ENCODE peak calls at places on chromosomes 13 and 19, in seven cellular contexts. One of them, this sample, is unnamed.

GRCh38 chr19:1384478-1385110 is 887 bp downstream of the NDUFS7 start:
- DNase-seq in IMR-90: no peak
- DNase-seq in H9: no peak
- DNase-seq in mesenchymal stem cell: peak; percentile 26
- DNase-seq in trophoblast cell: no peak
- DNase-seq in neuronal stem cell: no peak
- DNase-seq in H1: no peak
- DNase-seq in this sample: no peak

GRCh38 chr19:4713384-4713951 is 10.2 kb downstream of the DPP9 start:
- DNase-seq in IMR-90: peak; percentile 97
- DNase-seq in H9: no peak
- DNase-seq in mesenchymal stem cell: peak; percentile 91
- DNase-seq in trophoblast cell: peak; percentile 96
- DNase-seq in neuronal stem cell: no peak
- DNase-seq in H1: no peak
- DNase-seq in this sample: no peak

GRCh38 chr13:98143601-98144500 is 957 bp downstream of the FARP1 start:
- DNase-seq in IMR-90: peak; percentile 44
- DNase-seq in H9: no peak
- DNase-seq in mesenchymal stem cell: peak; percentile 48
- DNase-seq in trophoblast cell: peak; percentile 11
- DNase-seq in neuronal stem cell: no peak
- DNase-seq in H1: no peak
- DNase-seq in this sample: peak; percentile 27

GRCh38 chr13:27569405-27569804 is 50.9 kb downstream of the LNX2 start:
- DNase-seq in IMR-90: no peak
- DNase-seq in H9: no peak
- DNase-seq in mesenchymal stem cell: no peak
- DNase-seq in trophoblast cell: no peak
- DNase-seq in neuronal stem cell: no peak
- DNase-seq in H1: no peak
- DNase-seq in this sample: no peak

GRCh38 chr13:35342440-35342839 is 134.0 kb downstream of the MAB21L1 start:
- DNase-seq in IMR-90: no peak
- DNase-seq in H9: no peak
- DNase-seq in mesenchymal stem cell: no peak
- DNase-seq in trophoblast cell: no peak
- DNase-seq in neuronal stem cell: no peak
- DNase-seq in H1: no peak
- DNase-seq in this sample: no peak

GRCh38 chr13:23610966-23611486 is 40.8 kb downstream of the TNFRSF19 start:
- DNase-seq in IMR-90: peak; percentile 53
- DNase-seq in H9: no peak
- DNase-seq in mesenchymal stem cell: no peak
- DNase-seq in trophoblast cell: no peak
- DNase-seq in neuronal stem cell: no peak
- DNase-seq in H1: no peak
- DNase-seq in this sample: no peak

GRCh38 chr13:21567714-21568113 is 36.3 kb downstream of the MICU2 start:
- DNase-seq in IMR-90: peak; percentile 20
- DNase-seq in H9: no peak
- DNase-seq in mesenchymal stem cell: no peak
- DNase-seq in trophoblast cell: no peak
- DNase-seq in neuronal stem cell: no peak
- DNase-seq in H1: no peak
- DNase-seq in this sample: no peak

GRCh38 chr19:6976197-6976596 is 45.0 kb downstream of the MBD3L2B start:
- DNase-seq in IMR-90: no peak
- DNase-seq in H9: no peak
- DNase-seq in mesenchymal stem cell: no peak
- DNase-seq in trophoblast cell: no peak
- DNase-seq in neuronal stem cell: no peak
- DNase-seq in H1: no peak
- DNase-seq in this sample: no peak

GRCh38 chr19:43526884-43527859 is at the start of gene ETHE1:
- DNase-seq in IMR-90: peak; percentile 31
- DNase-seq in H9: peak; percentile 81
- DNase-seq in mesenchymal stem cell: peak; percentile 76
- DNase-seq in trophoblast cell: peak; percentile 53
- DNase-seq in neuronal stem cell: peak; percentile 65
- DNase-seq in H1: no peak
- DNase-seq in this sample: peak; percentile 68

GRCh38 chr13:29471551-29471950 is 123.9 kb downstream of the SLC7A1 start:
- DNase-seq in IMR-90: no peak
- DNase-seq in H9: no peak
- DNase-seq in mesenchymal stem cell: no peak
- DNase-seq in trophoblast cell: no peak
- DNase-seq in neuronal stem cell: no peak
- DNase-seq in H1: no peak
- DNase-seq in this sample: no peak

GRCh38 chr19:6482343-6482686 is 728 bp upstream of the DENND1C start:
- DNase-seq in IMR-90: no peak
- DNase-seq in H9: no peak
- DNase-seq in mesenchymal stem cell: no peak
- DNase-seq in trophoblast cell: no peak
- DNase-seq in neuronal stem cell: no peak
- DNase-seq in H1: no peak
- DNase-seq in this sample: no peak

GRCh38 chr13:66984241-66984640 is 245.9 kb downstream of the PCDH9 start:
- DNase-seq in IMR-90: peak; percentile 5
- DNase-seq in H9: no peak
- DNase-seq in mesenchymal stem cell: no peak
- DNase-seq in trophoblast cell: no peak
- DNase-seq in neuronal stem cell: no peak
- DNase-seq in H1: no peak
- DNase-seq in this sample: no peak

GRCh38 chr13:95540848-95541247 is 11.7 kb upstream of the CLDN10 start:
- DNase-seq in IMR-90: no peak
- DNase-seq in H9: no peak
- DNase-seq in mesenchymal stem cell: no peak
- DNase-seq in trophoblast cell: no peak
- DNase-seq in neuronal stem cell: no peak
- DNase-seq in H1: no peak
- DNase-seq in this sample: no peak

GRCh38 chr13:20702945-20703784 is at the start of gene IL17D:
- DNase-seq in IMR-90: no peak
- DNase-seq in H9: no peak
- DNase-seq in mesenchymal stem cell: peak; percentile 33
- DNase-seq in trophoblast cell: no peak
- DNase-seq in neuronal stem cell: no peak
- DNase-seq in H1: no peak
- DNase-seq in this sample: no peak

GRCh38 chr13:113887700-113888201 is 23.9 kb upstream of the GAS6 start:
- DNase-seq in IMR-90: no peak
- DNase-seq in H9: no peak
- DNase-seq in mesenchymal stem cell: no peak
- DNase-seq in trophoblast cell: no peak
- DNase-seq in neuronal stem cell: no peak
- DNase-seq in H1: no peak
- DNase-seq in this sample: no peak

GRCh38 chr19:3142938-3143337 is 7.1 kb downstream of the GNA15 start:
- DNase-seq in IMR-90: no peak
- DNase-seq in H9: no peak
- DNase-seq in mesenchymal stem cell: no peak
- DNase-seq in trophoblast cell: no peak
- DNase-seq in neuronal stem cell: no peak
- DNase-seq in H1: no peak
- DNase-seq in this sample: no peak
- H3K4me2 ChIP-seq in IMR-90: no peak overlapping the region
- H3K4me2 ChIP-seq in H9: no peak overlapping the region
- H3K4me2 ChIP-seq in mesenchymal stem cell: no peak overlapping the region
- H3K4me2 ChIP-seq in trophoblast cell: no peak overlapping the region
- H3K4me2 ChIP-seq in neuronal stem cell: no peak overlapping the region
- H3K4me2 ChIP-seq in H1: no peak overlapping the region
- H3K4me2 ChIP-seq in this sample: no peak overlapping the region

GRCh38 chr13:69676286-69676685 is 431.3 kb upstream of the ATXN8OS start:
- DNase-seq in IMR-90: no peak
- DNase-seq in H9: no peak
- DNase-seq in mesenchymal stem cell: no peak
- DNase-seq in trophoblast cell: no peak
- DNase-seq in neuronal stem cell: no peak
- DNase-seq in H1: no peak
- DNase-seq in this sample: no peak
- H3K4ac ChIP-seq in IMR-90: no peak overlapping the region
- H3K4ac ChIP-seq in H9: no peak overlapping the region
- H3K4ac ChIP-seq in mesenchymal stem cell: no peak overlapping the region
- H3K4ac ChIP-seq in trophoblast cell: no peak overlapping the region
- H3K4ac ChIP-seq in neuronal stem cell: no peak overlapping the region
- H3K4ac ChIP-seq in H1: no peak overlapping the region
- H3K4ac ChIP-seq in this sample: no peak overlapping the region

GRCh38 chr19:45975296-45975695 is 1.6 kb upstream of the NOVA2 start:
- DNase-seq in IMR-90: no peak
- DNase-seq in H9: no peak
- DNase-seq in mesenchymal stem cell: no peak
- DNase-seq in trophoblast cell: no peak
- DNase-seq in neuronal stem cell: no peak
- DNase-seq in H1: no peak
- DNase-seq in this sample: no peak
- H3K18ac ChIP-seq in IMR-90: no peak overlapping the region
- H3K18ac ChIP-seq in H9: peak overlapping the region; percentile 10
- H3K18ac ChIP-seq in mesenchymal stem cell: no peak overlapping the region
- H3K18ac ChIP-seq in trophoblast cell: no peak overlapping the region
- H3K18ac ChIP-seq in neuronal stem cell: no peak overlapping the region
- H3K18ac ChIP-seq in H1: no peak overlapping the region
- H3K18ac ChIP-seq in this sample: no peak overlapping the region

DNA sequence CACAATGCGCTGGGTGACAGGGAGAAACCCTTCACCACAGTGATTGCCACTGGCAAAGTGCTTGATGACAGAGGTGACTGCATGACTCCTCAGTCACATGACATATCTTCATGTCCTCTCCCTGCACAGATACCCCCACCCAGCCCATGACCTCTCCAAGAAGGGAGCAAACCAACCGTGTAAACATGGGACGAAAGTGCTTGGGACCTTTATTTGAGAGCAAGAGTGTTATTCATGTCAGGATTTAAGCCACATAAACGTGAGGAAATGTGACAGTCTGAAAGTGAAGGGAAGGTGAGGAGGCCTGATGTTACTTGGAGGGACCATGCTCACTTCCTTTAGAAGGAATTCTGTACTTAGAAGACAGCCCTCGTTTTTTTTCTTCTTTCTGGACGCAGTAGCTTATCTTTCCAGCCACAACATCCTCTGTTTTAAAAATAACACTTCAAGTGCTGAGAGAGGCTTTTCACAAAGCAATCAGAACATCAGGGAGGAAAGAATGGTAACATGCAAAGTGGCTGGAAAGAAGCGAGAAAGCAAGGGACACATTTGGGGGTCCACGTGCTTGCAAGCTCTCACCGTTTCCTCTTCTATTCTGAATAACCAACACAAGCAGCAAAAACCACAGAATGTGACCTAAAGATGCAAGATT is 35.6 kb downstream of the EPS15L1 start:
- DNase-seq in IMR-90: no peak
- DNase-seq in H9: no peak
- DNase-seq in mesenchymal stem cell: peak; percentile 84
- DNase-seq in trophoblast cell: no peak
- DNase-seq in neuronal stem cell: no peak
- DNase-seq in H1: no peak
- DNase-seq in this sample: no peak
- H3K4me2 ChIP-seq in IMR-90: peak overlapping the region; percentile 44
- H3K4me2 ChIP-seq in H9: no peak overlapping the region
- H3K4me2 ChIP-seq in mesenchymal stem cell: peak overlapping the region; percentile 41
- H3K4me2 ChIP-seq in trophoblast cell: no peak overlapping the region
- H3K4me2 ChIP-seq in neuronal stem cell: no peak overlapping the region
- H3K4me2 ChIP-seq in H1: no peak overlapping the region
- H3K4me2 ChIP-seq in this sample: no peak overlapping the region

This sample was measured in mesendoderm.